ENCODE peak calls at places on chromosomes 3 and 15, in six cellular contexts. V, M, K, X, I and D are unnamed samples.

GRCh38 chr3:117700573-117701360 is 991.2 kb downstream of the TUSC7 start:
- DNase-seq in V (no peak), M (no peak), K (no peak), X (no peak), I (no peak), D (no peak)

GRCh38 chr3:178170698-178171535 is 365.3 kb upstream of the KCNMB2 start:
- DNase-seq in V (peak), M (no peak), K (no peak), X (no peak), I (peak), D (no peak)

GRCh38 chr3:65945480-65945879 is 93.2 kb downstream of the MAGI1 start:
- DNase-seq in V (no peak), M (no peak), K (no peak), X (no peak), I (no peak), D (no peak)

GRCh38 chr3:159911011-159911663 is 77.5 kb upstream of the IL12A start:
- DNase-seq in V (no peak), M (no peak), K (no peak), X (no peak), I (no peak), D (no peak)

GRCh38 chr3:194142156-194142910 is 6.4 kb downstream of the HES1 start:
- DNase-seq in V (peak), M (no peak), K (peak), X (peak), I (no peak), D (no peak)

GRCh38 chr15:28936081-28936480 is 50.3 kb downstream of the APBA2 start:
- DNase-seq in V (no peak), M (no peak), K (no peak), X (peak), I (no peak), D (no peak)

GRCh38 chr3:29745237-29745870 is 464.5 kb downstream of the RBMS3 start:
- DNase-seq in V (no peak), M (no peak), K (no peak), X (no peak), I (no peak), D (no peak)

GRCh38 chr3:38140326-38141172 is 2.1 kb downstream of the MYD88 start:
- DNase-seq in V (no peak), M (no peak), K (no peak), X (no peak), I (no peak), D (peak)

GRCh38 chr3:59480486-59480995 is 430.7 kb upstream of the CFAP20DC start:
- DNase-seq in V (no peak), M (no peak), K (no peak), X (no peak), I (no peak), D (no peak)

GRCh38 chr15:80059786-80060489 is 462 bp downstream of the ZFAND6 start:
- DNase-seq in V (peak), M (peak), K (peak), X (peak), I (peak), D (no peak)

GRCh38 chr3:131299836-131300235 is 81.7 kb upstream of the NUDT16 start:
- DNase-seq in V (no peak), M (no peak), K (no peak), X (no peak), I (no peak), D (no peak)

GRCh38 chr15:63395730-63396545 is 14.3 kb upstream of the CA12 start:
- DNase-seq in V (no peak), M (no peak), K (peak), X (peak), I (no peak), D (no peak)

GRCh38 chr3:126102011-126102410 is 18.1 kb upstream of the SLC41A3 start:
- DNase-seq in V (no peak), M (no peak), K (no peak), X (peak), I (no peak), D (no peak)